ENCODE peak calls at places on chromosomes 13 and 19, in five cellular contexts. L is T-helper 17 cell, Y is PC-9, I is fibroblast of mammary gland, U is AG04449. A is an unnamed sample.
A peak's percentile ranks its signal among the peaks of the same experiment; 100 is the strongest.

GRCh38 chr19:6100284-6100915 is 9.9 kb downstream of the RFX2 start:
- DNase-seq in I (no peak), Y (no peak), U (no peak), L (no peak), A (no peak)

GRCh38 chr19:33208904-33209843 is 15.0 kb downstream of the LRP3 start:
- DNase-seq in L (no peak), I (peak; percentile 32), Y (no peak), U (no peak), A (no peak)

GRCh38 chr19:23527797-23528196 is 132.5 kb upstream of the ZNF91 start:
- DNase-seq in Y (peak; percentile 34), I (no peak), L (no peak), U (no peak), A (no peak)

GRCh38 chr19:14494451-14494850 is 1.5 kb downstream of the GIPC1 start:
- DNase-seq in U (no peak), Y (no peak), L (no peak), I (no peak), A (no peak)

GRCh38 chr19:29524912-29525870 is 603 bp upstream of the VSTM2B start:
- DNase-seq in Y (no peak), I (no peak), L (no peak), U (no peak), A (no peak)

GRCh38 chr13:111922086-111922485 is 144.9 kb upstream of the SOX1 start:
- DNase-seq in Y (no peak), I (no peak), U (no peak), L (no peak), A (no peak)

GRCh38 chr19:16134510-16134909 is 9.0 kb upstream of the HSH2D start:
- DNase-seq in L (no peak), U (no peak), Y (no peak), I (no peak), A (no peak)

GRCh38 chr19:1647664-1648155 is 4.7 kb downstream of the TCF3 start:
- DNase-seq in I (no peak), U (no peak), L (no peak), Y (no peak), A (no peak)

GRCh38 chr13:73069206-73069815 is 10.5 kb downstream of the KLF5 start:
- DNase-seq in L (no peak), I (no peak), Y (peak; percentile 62), U (no peak), A (peak; percentile 39)

GRCh38 chr13:43529796-43530195 is 257.0 kb downstream of the ENOX1 start:
- DNase-seq in Y (peak; percentile 81), L (no peak), U (no peak), I (no peak), A (no peak)

GRCh38 chr19:49014123-49014869 is 2.6 kb downstream of the LHB start:
- DNase-seq in I (peak; percentile 72), Y (no peak), U (no peak), L (no peak), A (no peak)

GRCh38 chr13:25874907-25875306 is 176.9 kb downstream of the SHISA2 start:
- DNase-seq in L (no peak), U (no peak), Y (no peak), I (no peak), A (no peak)

GRCh38 chr13:75537401-75538365 is at the start of gene COMMD6:
- DNase-seq in Y (peak; percentile 70), U (peak; percentile 85), I (peak; percentile 96), L (peak; percentile 55), A (peak; percentile 93)

GRCh38 chr19:11204943-11205349 is 7.6 kb upstream of the KANK2 start:
- DNase-seq in U (no peak), L (no peak), I (no peak), Y (no peak), A (no peak)

GRCh38 chr19:55232986-55233385 is 4.4 kb upstream of the TMEM86B start:
- DNase-seq in Y (no peak), U (no peak), I (no peak), L (no peak), A (no peak)

GRCh38 chr13:80340643-80341097 is 256 bp downstream of the SPRY2 start:
- DNase-seq in Y (peak; percentile 39), L (no peak), I (peak; percentile 61), U (no peak), A (peak; percentile 72)

GRCh38 chr19:41888926-41889325 is 5.9 kb downstream of the ARHGEF1 start:
- DNase-seq in U (no peak), L (no peak), Y (no peak), I (no peak), A (no peak)

GRCh38 chr13:19606152-19606551 is 27.3 kb upstream of the MPHOSPH8 start:
- DNase-seq in Y (peak; percentile 37), U (no peak), L (no peak), I (peak; percentile 51), A (peak; percentile 22)

GRCh38 chr13:59643906-59644626 is 519.7 kb downstream of the DIAPH3 start:
- DNase-seq in I (no peak), U (no peak), Y (no peak), L (no peak), A (no peak)

GRCh38 chr19:1745589-1746031 is 7.7 kb upstream of the ONECUT3 start:
- DNase-seq in U (no peak), Y (no peak), L (no peak), I (no peak), A (no peak)

GRCh38 chr13:54241719-54242118 is 1213.1 kb downstream of the OLFM4 start:
- DNase-seq in Y (peak; percentile 39), U (no peak), I (no peak), L (no peak), A (no peak)

GRCh38 chr13:113345486-113345885 is 18.4 kb downstream of the GRTP1 start:
- DNase-seq in U (no peak), L (no peak), Y (no peak), I (no peak), A (no peak)

GRCh38 chr13:71218960-71219359 is 648.0 kb downstream of the DACH1 start:
- DNase-seq in L (no peak), U (no peak), Y (no peak), I (no peak), A (no peak)

GRCh38 chr13:30191491-30192100 is 115.8 kb downstream of the KATNAL1 start:
- DNase-seq in L (no peak), Y (no peak), U (no peak), I (peak; percentile 38), A (no peak)

GRCh38 chr19:28881616-28882015 is 331.3 kb downstream of the UQCRFS1 start:
- DNase-seq in I (no peak), L (no peak), Y (no peak), U (no peak), A (no peak)

GRCh38 chr13:107271226-107271625 is 703.3 kb upstream of the ARGLU1 start:
- DNase-seq in I (peak; percentile 26), L (no peak), Y (no peak), U (no peak), A (peak; percentile 43)

GRCh38 chr19:42169486-42169885 is 37.2 kb upstream of the POU2F2 start:
- DNase-seq in L (no peak), Y (no peak), I (no peak), U (no peak), A (no peak)

GRCh38 chr13:34911159-34911558 is 30.9 kb upstream of the NBEA start:
- DNase-seq in L (no peak), Y (no peak), U (no peak), I (no peak), A (no peak)

GRCh38 chr13:44437356-44438233 is 64.0 kb downstream of the SERP2 start:
- DNase-seq in U (peak; percentile 4), Y (peak; percentile 40), I (peak; percentile 67), L (no peak), A (peak; percentile 66)

GRCh38 chr13:30037306-30037705 is 186.9 kb upstream of the UBL3 start:
- DNase-seq in I (no peak), L (no peak), U (no peak), Y (no peak), A (no peak)

GRCh38 chr19:49676690-49677231 is 310 bp upstream of the PRMT1 start:
- DNase-seq in L (peak; percentile 98), Y (peak; percentile 99), U (peak; percentile 99), I (peak; percentile 100), A (peak; percentile 100)

GRCh38 chr13:45219123-45219891 is 18.5 kb upstream of the KCTD4 start:
- DNase-seq in Y (no peak), L (no peak), I (no peak), U (no peak), A (peak; percentile 28)

GRCh38 chr13:90926459-90926858 is 421.0 kb upstream of the MIR17HG start:
- DNase-seq in I (no peak), Y (no peak), U (no peak), L (no peak), A (no peak)

GRCh38 chr19:33242911-33243310 is 17.3 kb upstream of the SLC7A10 start:
- DNase-seq in U (no peak), L (no peak), Y (no peak), I (no peak), A (no peak)

GRCh38 chr13:113398963-113399754 is 35.2 kb upstream of the GRTP1 start:
- DNase-seq in L (no peak), I (no peak), U (peak; percentile 16), Y (peak; percentile 45), A (no peak)

GRCh38 chr13:32804673-32805260 is 211.5 kb upstream of the KL start:
- DNase-seq in U (no peak), L (no peak), I (peak; percentile 14), Y (no peak), A (no peak)

A was measured in fibroblast of villous mesenchyme.